ENCODE peak calls at places on chromosomes 1 and 21, in four cellular contexts. One of them, this sample, is unnamed.

GRCh38 chr1:81802601-81803422 is 2.1 kb downstream of the ADGRL2 start:
- DNase-seq in HCT116: no peak
- DNase-seq in heart left ventricle: peak; percentile 79
- DNase-seq in OCI-LY7: no peak
- DNase-seq in this sample: peak; percentile 72

GRCh38 chr1:59752556-59753412 is 62.0 kb upstream of the HOOK1 start:
- DNase-seq in HCT116: no peak
- DNase-seq in heart left ventricle: no peak
- DNase-seq in OCI-LY7: no peak
- DNase-seq in this sample: no peak

GRCh38 chr21:35478096-35479080 is 429.3 kb upstream of the RUNX1 start:
- DNase-seq in OCI-LY7: no peak
- DNase-seq in HCT116: no peak
- DNase-seq in heart left ventricle: no peak
- DNase-seq in this sample: no peak

GRCh38 chr1:155017021-155017945 is 14.7 kb downstream of the ZBTB7B start:
- DNase-seq in heart left ventricle: peak; percentile 88
- DNase-seq in HCT116: peak; percentile 87
- DNase-seq in OCI-LY7: peak; percentile 89
- DNase-seq in this sample: peak; percentile 92

GRCh38 chr1:160403244-160403643 is 2.9 kb downstream of the VANGL2 start:
- DNase-seq in OCI-LY7: no peak
- DNase-seq in heart left ventricle: no peak
- DNase-seq in HCT116: no peak
- DNase-seq in this sample: no peak

GRCh38 chr21:25396135-25396711 is 211.1 kb downstream of the MRPL39 start:
- DNase-seq in HCT116: no peak
- DNase-seq in OCI-LY7: no peak
- DNase-seq in heart left ventricle: no peak
- DNase-seq in this sample: no peak

GRCh38 chr1:114153621-114154145 is at the start of gene SYT6:
- DNase-seq in OCI-LY7: no peak
- DNase-seq in heart left ventricle: no peak
- DNase-seq in HCT116: no peak
- DNase-seq in this sample: no peak

GRCh38 chr1:59085101-59085500 is 211.8 kb upstream of the FGGY start:
- DNase-seq in HCT116: no peak
- DNase-seq in heart left ventricle: no peak
- DNase-seq in OCI-LY7: no peak
- DNase-seq in this sample: no peak

GRCh38 chr1:219812491-219813221 is 115.7 kb downstream of the SLC30A10 start:
- DNase-seq in OCI-LY7: peak; percentile 67
- DNase-seq in heart left ventricle: no peak
- DNase-seq in HCT116: peak; percentile 75
- DNase-seq in this sample: peak; percentile 35

GRCh38 chr1:15682886-15683410 is 1.2 kb upstream of the PLEKHM2 start:
- DNase-seq in HCT116: no peak
- DNase-seq in OCI-LY7: no peak
- DNase-seq in heart left ventricle: peak; percentile 21
- DNase-seq in this sample: no peak

GRCh38 chr1:54273092-54273836 is 73.3 kb downstream of the MRPL37 start:
- DNase-seq in HCT116: no peak
- DNase-seq in heart left ventricle: peak; percentile 65
- DNase-seq in OCI-LY7: peak; percentile 96
- DNase-seq in this sample: peak; percentile 98

GRCh38 chr1:115771847-115772457 is 3.4 kb upstream of the CASQ2 start:
- DNase-seq in heart left ventricle: peak; percentile 73
- DNase-seq in HCT116: peak; percentile 82
- DNase-seq in OCI-LY7: peak; percentile 47
- DNase-seq in this sample: peak; percentile 56

GRCh38 chr1:150808134-150808533 is at the start of gene CTSK:
- DNase-seq in HCT116: no peak
- DNase-seq in heart left ventricle: no peak
- DNase-seq in OCI-LY7: no peak
- DNase-seq in this sample: no peak

GRCh38 chr1:150807674-150808073 is 386 bp downstream of the CTSK start:
- DNase-seq in heart left ventricle: no peak
- DNase-seq in OCI-LY7: no peak
- DNase-seq in HCT116: no peak
- DNase-seq in this sample: no peak

GRCh38 chr1:150810958-150811676 is 3.1 kb upstream of the CTSK start:
- DNase-seq in heart left ventricle: no peak
- DNase-seq in OCI-LY7: no peak
- DNase-seq in HCT116: no peak
- DNase-seq in this sample: no peak

GRCh38 chr1:150808851-150809250 is 791 bp upstream of the CTSK start:
- DNase-seq in HCT116: no peak
- DNase-seq in heart left ventricle: no peak
- DNase-seq in OCI-LY7: no peak
- DNase-seq in this sample: no peak

GRCh38 chr1:150809651-150810050 is 1.6 kb upstream of the CTSK start:
- DNase-seq in heart left ventricle: no peak
- DNase-seq in OCI-LY7: no peak
- DNase-seq in HCT116: no peak
- DNase-seq in this sample: no peak
- H3K27ac ChIP-seq in heart left ventricle: no peak overlapping the region
- H3K27ac ChIP-seq in OCI-LY7: no peak overlapping the region
- H3K27ac ChIP-seq in HCT116: no peak overlapping the region
- H3K27ac ChIP-seq in this sample: no peak overlapping the region

GRCh38 chr1:21239181-21239580 is 51.1 kb downstream of the ECE1 start:
- DNase-seq in heart left ventricle: no peak
- DNase-seq in OCI-LY7: no peak
- DNase-seq in HCT116: no peak
- DNase-seq in this sample: no peak
- H3K36me3 ChIP-seq in heart left ventricle: peaks cover 98% of the 10 kb centered on the region
- H3K36me3 ChIP-seq in OCI-LY7: no peaks in the 10 kb centered on the region
- H3K36me3 ChIP-seq in HCT116: no peaks in the 10 kb centered on the region
- H3K36me3 ChIP-seq in this sample: peaks cover 74% of the 10 kb centered on the region

GRCh38 chr1:228938248-228938891 is 203.1 kb downstream of the RHOU start:
- DNase-seq in HCT116: no peak
- DNase-seq in heart left ventricle: peak; percentile 45
- DNase-seq in OCI-LY7: peak; percentile 6
- DNase-seq in this sample: peak; percentile 73

GRCh38 chr1:228935855-228936727 is 200.8 kb downstream of the RHOU start:
- DNase-seq in HCT116: no peak
- DNase-seq in OCI-LY7: no peak
- DNase-seq in heart left ventricle: no peak
- DNase-seq in this sample: no peak

GRCh38 chr1:228936881-228937280 is 201.6 kb downstream of the RHOU start:
- DNase-seq in heart left ventricle: no peak
- DNase-seq in OCI-LY7: no peak
- DNase-seq in HCT116: no peak
- DNase-seq in this sample: no peak

GRCh38 chr1:228937851-228938247 is 202.6 kb downstream of the RHOU start:
- DNase-seq in heart left ventricle: no peak
- DNase-seq in OCI-LY7: no peak
- DNase-seq in HCT116: no peak
- DNase-seq in this sample: no peak

GRCh38 chr1:228937351-228937750 is 202.1 kb downstream of the RHOU start:
- DNase-seq in OCI-LY7: no peak
- DNase-seq in HCT116: no peak
- DNase-seq in heart left ventricle: no peak
- DNase-seq in this sample: no peak
- H3K4me3 ChIP-seq in OCI-LY7: no peak overlapping the region
- H3K4me3 ChIP-seq in HCT116: no peak overlapping the region
- H3K4me3 ChIP-seq in heart left ventricle: no peak overlapping the region
- H3K4me3 ChIP-seq in this sample: no peak overlapping the region

GRCh38 chr21:39645331-39645730 is 32.6 kb downstream of the B3GALT5 start:
- DNase-seq in heart left ventricle: no peak
- DNase-seq in HCT116: no peak
- DNase-seq in OCI-LY7: no peak
- DNase-seq in this sample: no peak

GRCh38 chr21:39637971-39638628 is 25.4 kb downstream of the B3GALT5 start:
- DNase-seq in heart left ventricle: no peak
- DNase-seq in HCT116: no peak
- DNase-seq in OCI-LY7: no peak
- DNase-seq in this sample: no peak

GRCh38 chr21:39640754-39641153 is 28.0 kb downstream of the B3GALT5 start:
- DNase-seq in OCI-LY7: no peak
- DNase-seq in heart left ventricle: no peak
- DNase-seq in HCT116: no peak
- DNase-seq in this sample: no peak

GRCh38 chr21:39644069-39644468 is 31.3 kb downstream of the B3GALT5 start:
- DNase-seq in OCI-LY7: no peak
- DNase-seq in HCT116: no peak
- DNase-seq in heart left ventricle: no peak
- DNase-seq in this sample: no peak

DNA sequence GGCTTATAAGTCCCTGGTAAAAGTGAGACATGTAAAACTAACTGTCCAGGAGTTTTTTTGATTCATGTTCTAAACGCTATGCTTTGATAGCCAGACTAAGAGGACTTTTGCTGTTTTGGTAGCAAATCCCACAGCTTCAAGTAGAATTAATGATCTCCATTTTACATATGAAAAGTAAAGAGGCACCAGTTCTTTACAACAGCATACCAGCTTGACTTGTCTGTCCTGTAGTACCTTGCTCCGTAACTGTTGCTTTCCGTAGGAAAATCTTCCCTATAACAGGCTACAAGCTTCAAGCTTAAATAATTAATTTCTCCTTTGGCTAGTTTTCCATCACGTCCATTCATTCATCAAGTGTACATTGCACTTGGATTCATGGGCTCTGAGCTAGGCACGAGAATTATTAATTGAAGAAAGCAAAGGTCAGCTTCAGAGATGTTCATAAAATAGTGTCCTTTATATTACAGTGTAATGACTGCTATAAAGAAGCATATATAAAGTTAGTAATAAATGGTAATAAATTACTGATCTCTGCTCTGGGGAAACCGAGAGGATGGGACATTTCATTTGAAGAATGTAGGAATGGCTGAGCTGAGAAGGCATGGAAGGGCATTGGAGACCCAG is 29.2 kb downstream of the B3GALT5 start:
- DNase-seq in heart left ventricle: no peak
- DNase-seq in HCT116: no peak
- DNase-seq in OCI-LY7: no peak
- DNase-seq in this sample: no peak
- H3K27ac ChIP-seq in heart left ventricle: no peak overlapping the region
- H3K27ac ChIP-seq in HCT116: no peak overlapping the region
- H3K27ac ChIP-seq in OCI-LY7: no peak overlapping the region
- H3K27ac ChIP-seq in this sample: no peak overlapping the region

DNA sequence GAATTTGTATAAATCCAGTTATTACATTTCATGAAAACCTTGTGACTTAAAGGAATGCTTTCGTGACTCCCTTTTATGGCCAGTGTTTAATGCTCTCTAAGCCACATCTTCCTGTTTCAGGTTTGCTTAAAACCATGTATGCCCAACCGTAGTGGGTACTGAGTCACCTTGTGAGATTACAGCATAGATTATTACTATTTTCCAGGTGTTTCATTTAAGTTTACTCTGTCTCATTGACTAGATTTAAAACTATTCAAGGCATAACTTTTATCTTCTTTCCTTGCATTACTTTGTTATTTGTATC is 40.1 kb upstream of the KIF1B start:
- DNase-seq in OCI-LY7: no peak
- DNase-seq in HCT116: no peak
- DNase-seq in heart left ventricle: no peak
- DNase-seq in this sample: no peak
- H3K36me3 ChIP-seq in OCI-LY7: peaks cover 36% of the 10 kb centered on the region
- H3K36me3 ChIP-seq in HCT116: peaks cover 11% of the 10 kb centered on the region
- H3K36me3 ChIP-seq in heart left ventricle: peaks cover 89% of the 10 kb centered on the region
- H3K36me3 ChIP-seq in this sample: peaks cover 52% of the 10 kb centered on the region

GRCh38 chr1:109187127-109187526 is 26.6 kb upstream of the SARS1 start:
- DNase-seq in HCT116: no peak
- DNase-seq in OCI-LY7: no peak
- DNase-seq in heart left ventricle: no peak
- DNase-seq in this sample: no peak

GRCh38 chr1:109186704-109187071 is 27.0 kb upstream of the SARS1 start:
- DNase-seq in heart left ventricle: no peak
- DNase-seq in HCT116: no peak
- DNase-seq in OCI-LY7: no peak
- DNase-seq in this sample: no peak

GRCh38 chr1:109185990-109186703 is 27.6 kb upstream of the SARS1 start:
- DNase-seq in heart left ventricle: no peak
- DNase-seq in HCT116: no peak
- DNase-seq in OCI-LY7: no peak
- DNase-seq in this sample: no peak

GRCh38 chr1:109184657-109185056 is 29.1 kb upstream of the SARS1 start:
- DNase-seq in HCT116: no peak
- DNase-seq in OCI-LY7: no peak
- DNase-seq in heart left ventricle: no peak
- DNase-seq in this sample: no peak

GRCh38 chr1:109185357-109185756 is 28.4 kb upstream of the SARS1 start:
- DNase-seq in OCI-LY7: no peak
- DNase-seq in HCT116: no peak
- DNase-seq in heart left ventricle: no peak
- DNase-seq in this sample: no peak
- H3K4me3 ChIP-seq in OCI-LY7: no peak overlapping the region
- H3K4me3 ChIP-seq in HCT116: no peak overlapping the region
- H3K4me3 ChIP-seq in heart left ventricle: no peak overlapping the region
- H3K4me3 ChIP-seq in this sample: no peak overlapping the region

This sample was measured in adrenal gland.